ENCODE peak calls at places on chromosome 11, in four cellular contexts. Y is iris pigment epithelial cell, A is T1000, V is foreskin fibroblast. F is an unnamed sample.

GRCh38 chr11:39810358-39810757 is 1649.1 kb downstream of the LRRC4C start:
- DNase-seq in Y (no peak), A (no peak), V (no peak), F (no peak)

GRCh38 chr11:69876013-69876412 is 56.8 kb upstream of the FGF3 start:
- DNase-seq in Y (no peak), A (no peak), V (no peak), F (no peak)

GRCh38 chr11:131932584-131933360 is 562.4 kb downstream of the NTM start:
- DNase-seq in Y (no peak), A (no peak), V (no peak), F (no peak)

GRCh38 chr11:64735860-64736259 is 8.1 kb downstream of the RASGRP2 start:
- DNase-seq in Y (no peak), A (no peak), V (no peak), F (no peak)

GRCh38 chr11:118634435-118635236 is 27.2 kb downstream of the PHLDB1 start:
- DNase-seq in Y (peak), A (no peak), V (peak), F (peak)

GRCh38 chr11:75154646-75155569 is 4.0 kb downstream of the SLCO2B1 start:
- DNase-seq in Y (no peak), A (no peak), V (no peak), F (no peak)

GRCh38 chr11:16402654-16403447 is 46.5 kb upstream of the SOX6 start:
- DNase-seq in Y (no peak), A (no peak), V (no peak), F (no peak)

GRCh38 chr11:119100246-119100959 is 1.2 kb downstream of the DPAGT1 start:
- DNase-seq in Y (peak), A (no peak), V (no peak), F (peak)

GRCh38 chr11:9386901-9387300 is 2.4 kb downstream of the IPO7 start:
- DNase-seq in Y (no peak), A (no peak), V (no peak), F (no peak)

GRCh38 chr11:116284930-116285329 is 487.9 kb downstream of the BUD13 start:
- DNase-seq in Y (no peak), A (no peak), V (no peak), F (no peak)

GRCh38 chr11:94049351-94049750 is 28.2 kb downstream of the HEPHL1 start:
- DNase-seq in Y (no peak), A (no peak), V (no peak), F (no peak)

GRCh38 chr11:115656041-115656440 is 151.8 kb upstream of the CADM1 start:
- DNase-seq in Y (no peak), A (no peak), V (no peak), F (no peak)

GRCh38 chr11:125592305-125593112 is at the start of gene STT3A:
- DNase-seq in Y (peak), A (peak), V (peak), F (peak)

GRCh38 chr11:1390603-1391164 is 950 bp downstream of the BRSK2 start:
- DNase-seq in Y (peak), A (no peak), V (no peak), F (peak)

GRCh38 chr11:44727114-44727372 is 281 bp downstream of the TSPAN18 start:
- DNase-seq in Y (no peak), A (no peak), V (no peak), F (no peak)

GRCh38 chr11:77375114-77375513 is 73.6 kb upstream of the GDPD4 start:
- DNase-seq in Y (peak), A (no peak), V (no peak), F (peak)

GRCh38 chr11:62370743-62371440 is 33.6 kb downstream of the ASRGL1 start:
- DNase-seq in Y (no peak), A (no peak), V (no peak), F (no peak)